ENCODE peak calls at places on chromosome 11, in five cellular contexts. T, R, C, U and G are unnamed samples. For H3K4me1, the result is how much of the 10 kb centered on the place peaks cover.

GRCh38 chr11:31809857-31810778 is 1.0 kb downstream of the PAX6 start:
- DNase-seq in T (peak), R (no peak), C (no peak), U (no peak), G (no peak)

GRCh38 chr11:70705097-70705496 is 306.8 kb downstream of the CTTN start:
- DNase-seq in T (no peak), R (no peak), C (no peak), U (no peak), G (no peak)

GRCh38 chr11:33310720-33311500 is 53.7 kb downstream of the HIPK3 start:
- DNase-seq in T (peak), R (no peak), C (no peak), U (no peak), G (no peak)

GRCh38 chr11:124481365-124482323 is 36.1 kb upstream of the OR8B8 start:
- DNase-seq in T (peak), R (no peak), C (no peak), U (no peak), G (peak)

GRCh38 chr11:57473208-57473930 is 13.0 kb downstream of the RTN4RL2 start:
- DNase-seq in T (no peak), R (no peak), C (no peak), U (no peak), G (no peak)

GRCh38 chr11:96484361-96484760 is 94.5 kb downstream of the JRKL start:
- DNase-seq in T (no peak), R (no peak), C (no peak), U (no peak), G (no peak)

GRCh38 chr11:105265859-105266258 is 126.3 kb upstream of the CARD18 start:
- DNase-seq in T (peak), R (no peak), C (no peak), U (no peak), G (no peak)

GRCh38 chr11:67437082-67437821 is at the start of gene PTPRCAP:
- DNase-seq in T (no peak), R (no peak), C (no peak), U (no peak), G (no peak)

GRCh38 chr11:112795142-112795815 is 165.9 kb upstream of the NCAM1 start:
- DNase-seq in T (peak), R (no peak), C (peak), U (no peak), G (no peak)

GRCh38 chr11:119991669-119992068 is 146.2 kb downstream of the TRIM29 start:
- DNase-seq in T (no peak), R (no peak), C (no peak), U (no peak), G (no peak)

GRCh38 chr11:65424200-65425104 is 1.9 kb downstream of the NEAT1 start:
- DNase-seq in T (peak), R (peak), C (peak), U (no peak), G (peak)

GRCh38 chr11:10526974-10527918 is 13.7 kb downstream of the RNF141 start:
- DNase-seq in T (peak), R (no peak), C (no peak), U (no peak), G (no peak)

GRCh38 chr11:45266693-45267451 is 19.3 kb downstream of the SYT13 start:
- DNase-seq in T (no peak), R (no peak), C (peak), U (no peak), G (no peak)

GRCh38 chr11:78525720-78526119 is 48.9 kb downstream of the NARS2 start:
- DNase-seq in T (no peak), R (no peak), C (no peak), U (no peak), G (no peak)

GRCh38 chr11:11288972-11289616 is 64.0 kb downstream of the CSNK2A3 start:
- DNase-seq in T (no peak), R (no peak), C (no peak), U (no peak), G (no peak)

GRCh38 chr11:63682045-63682915 is 980 bp downstream of the RTN3 start:
- DNase-seq in T (peak), R (peak), C (peak), U (no peak), G (no peak)

GRCh38 chr11:63683133-63683991 is 2.1 kb downstream of the RTN3 start:
- DNase-seq in T (no peak), R (no peak), C (peak), U (no peak), G (no peak)

GRCh38 chr11:63686912-63687311 is 5.6 kb downstream of the RTN3 start:
- DNase-seq in T (no peak), R (no peak), C (no peak), U (no peak), G (no peak)

GRCh38 chr11:63687845-63688244 is 6.5 kb downstream of the RTN3 start:
- DNase-seq in T (no peak), R (no peak), C (no peak), U (no peak), G (no peak)
- H3K4me1 ChIP-seq in T (under half), R (under half), C (under half), U (half or more), G (under half)

GRCh38 chr11:121214861-121215260 is 77.7 kb upstream of the SC5D start:
- DNase-seq in T (no peak), R (no peak), C (no peak), U (no peak), G (no peak)
- H3K4me1 ChIP-seq in T (under half), R (under half), C (under half), U (under half), G (under half)

DNA sequence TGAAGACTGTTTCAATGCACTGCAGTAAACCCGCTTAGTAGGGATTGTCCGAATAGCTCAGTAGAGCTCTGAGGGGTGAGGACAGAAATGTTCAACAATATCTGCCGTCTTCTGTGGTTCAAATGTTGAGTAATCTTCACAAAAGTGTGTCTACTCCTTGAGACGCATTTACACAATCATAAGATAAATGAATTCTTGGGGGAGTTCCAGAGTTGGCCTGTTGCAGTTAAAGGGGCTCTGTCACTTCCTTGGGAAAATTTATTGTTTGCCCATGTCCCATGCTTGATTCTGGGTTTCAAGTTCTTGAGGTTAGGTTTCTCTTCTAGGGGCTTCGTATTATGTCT is 614 bp downstream of the ANO3 start:
- DNase-seq in T (no peak), R (no peak), C (no peak), U (no peak), G (no peak)
- H3K4me1 ChIP-seq in T (under half), R (under half), C (under half), U (under half), G (under half)

DNA sequence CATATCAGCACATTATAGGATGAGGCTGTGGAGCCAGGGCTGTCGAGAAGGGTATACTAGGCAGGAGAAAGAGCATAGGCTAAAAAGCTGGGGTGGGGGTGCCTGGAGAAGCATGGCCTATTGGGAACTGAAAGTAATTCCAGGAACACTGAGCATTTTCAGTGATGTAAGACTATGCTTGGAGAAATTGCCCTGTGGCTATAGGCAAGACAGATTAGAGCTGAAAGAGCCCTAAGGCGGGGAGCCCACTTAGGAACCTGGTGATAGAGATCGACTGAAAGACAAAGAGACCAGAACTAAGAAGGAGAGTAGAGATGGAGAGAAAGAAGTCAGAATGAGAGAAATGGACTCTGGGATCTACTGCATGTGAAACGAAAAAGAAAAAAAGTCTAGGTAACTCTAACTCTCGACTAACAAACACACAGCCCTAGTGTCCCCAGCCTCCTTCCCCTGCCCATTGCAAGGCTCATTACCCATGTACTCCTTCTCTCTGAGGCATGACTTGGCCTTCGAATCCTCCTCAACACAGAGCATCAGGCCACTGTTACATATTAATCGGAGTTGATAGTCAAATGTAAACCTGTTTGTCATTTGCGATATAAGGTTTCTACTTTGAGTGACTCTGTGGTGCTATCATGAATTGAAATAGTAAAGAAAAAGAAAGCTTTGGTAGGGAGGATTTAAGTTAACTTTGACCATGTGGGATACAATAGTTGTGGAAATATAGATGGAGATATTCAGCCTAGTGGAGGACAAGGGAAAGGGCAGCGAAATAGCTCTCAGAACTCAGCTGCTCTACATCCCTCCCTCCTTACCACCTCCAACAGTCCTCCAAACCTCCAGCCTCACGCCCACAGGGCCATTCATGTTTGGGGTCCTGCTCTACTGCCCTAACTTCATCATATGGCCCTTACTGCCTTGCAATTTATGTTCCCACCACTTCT is 52.3 kb upstream of the BMAL1 start:
- DNase-seq in T (no peak), R (no peak), C (no peak), U (no peak), G (no peak)
- H3K4me1 ChIP-seq in T (under half), R (under half), C (under half), U (under half), G (under half)

GRCh38 chr11:16468735-16469446 is 112.5 kb upstream of the SOX6 start:
- DNase-seq in T (no peak), R (no peak), C (no peak), U (no peak), G (no peak)

GRCh38 chr11:16474659-16475058 is 118.3 kb upstream of the SOX6 start:
- DNase-seq in T (no peak), R (no peak), C (no peak), U (no peak), G (no peak)

DNA sequence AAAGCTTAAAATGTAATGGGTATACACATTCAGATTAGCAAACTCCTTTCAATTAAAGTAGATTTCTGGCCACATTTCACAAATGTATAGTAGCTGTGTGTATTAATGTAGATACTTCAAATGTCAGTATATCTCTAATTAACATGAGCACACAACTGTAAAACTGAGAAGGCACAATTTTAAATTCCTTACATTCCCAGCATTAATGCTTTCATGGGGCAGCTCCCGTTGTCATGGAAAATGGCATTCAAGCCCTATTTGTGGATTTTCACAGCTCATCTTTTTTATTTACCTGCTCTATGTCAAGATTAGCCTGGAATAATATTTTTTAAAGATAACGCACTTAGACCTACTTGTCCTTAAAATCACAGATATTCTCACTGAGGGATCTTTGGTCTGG is 113.6 kb upstream of the SOX6 start:
- DNase-seq in T (no peak), R (no peak), C (no peak), U (no peak), G (no peak)
- H3K4me1 ChIP-seq in T (under half), R (under half), C (under half), U (under half), G (under half)

GRCh38 chr11:47259178-47259977 is 1.6 kb downstream of the NR1H3 start:
- DNase-seq in T (no peak), R (no peak), C (peak), U (no peak), G (no peak)
- H3K4me1 ChIP-seq in T (under half), R (under half), C (under half), U (under half), G (under half)